ENCODE peak calls at places on chromosomes 3 and 15, in ten cellular contexts. M is activated naive CD4-positive, alpha-beta T cell treated with Interleukin-2 at 50 U/mL for 16 hours; P is NCI-H1417; E is HFFc6; V is gastrocnemius medialis; F is T47D; C is nephron progenitor cell; T is HTR-8/SVneo; W is myocyte; X is cardiac fibroblast. D is an unnamed sample.
A peak's percentile ranks its signal among the peaks of the same experiment; 100 is the strongest.

GRCh38 chr3:128506721-128507120 is 13.7 kb upstream of the GATA2 start:
- DNase-seq in M (no peak), P (no peak), E (no peak), V (no peak), F (peak; percentile 55), C (no peak), T (no peak), W (no peak), X (no peak), D (no peak)

GRCh38 chr3:23873941-23874340 is 42.8 kb downstream of the NKIRAS1 start:
- DNase-seq in M (no peak), P (no peak), E (no peak), V (peak; percentile 33), F (no peak), C (no peak), T (no peak), W (peak; percentile 19), X (peak; percentile 53), D (no peak)

GRCh38 chr3:105647047-105647446 is 221.8 kb downstream of the CBLB start:
- DNase-seq in M (no peak), P (peak; percentile 1), E (peak; percentile 85), V (no peak), F (no peak), C (no peak), T (peak; percentile 7), W (peak; percentile 65), X (peak; percentile 89), D (no peak)

GRCh38 chr3:141343824-141344223 is 24.5 kb upstream of the ZBTB38 start:
- DNase-seq in M (no peak), P (no peak), E (no peak), V (no peak), F (no peak), C (no peak), T (no peak), W (no peak), X (no peak), D (no peak)

GRCh38 chr15:28182731-28183130 is 83.6 kb upstream of the OCA2 start:
- DNase-seq in M (no peak), P (no peak), E (no peak), V (no peak), F (no peak), C (no peak), T (no peak), W (peak; percentile 45), X (no peak), D (no peak)

GRCh38 chr3:46539443-46540005 is 26.6 kb downstream of the LRRC2 start:
- DNase-seq in M (no peak), P (no peak), E (no peak), V (no peak), F (no peak), C (no peak), T (no peak), W (no peak), X (no peak), D (no peak)

GRCh38 chr3:171776411-171776810 is 33.9 kb downstream of the PLD1 start:
- DNase-seq in M (no peak), P (peak; percentile 16), E (no peak), V (no peak), F (no peak), C (no peak), T (no peak), W (no peak), X (no peak), D (no peak)

GRCh38 chr15:92693922-92694331 is 38.4 kb upstream of the FAM174B start:
- DNase-seq in M (no peak), P (peak; percentile 20), E (no peak), V (no peak), F (peak; percentile 71), C (peak; percentile 37), T (peak; percentile 38), W (peak; percentile 47), X (peak; percentile 40), D (no peak)

GRCh38 chr3:5136619-5137429 is 14.7 kb downstream of the ARL8B start:
- DNase-seq in M (peak; percentile 17), P (no peak), E (peak; percentile 20), V (no peak), F (peak; percentile 68), C (no peak), T (no peak), W (peak; percentile 26), X (peak; percentile 34), D (no peak)

GRCh38 chr3:23665741-23666140 is 140.0 kb upstream of the UBE2E1 start:
- DNase-seq in M (no peak), P (no peak), E (peak; percentile 57), V (no peak), F (no peak), C (no peak), T (no peak), W (no peak), X (no peak), D (no peak)

GRCh38 chr3:7682822-7683229 is 818.8 kb upstream of the LMCD1 start:
- DNase-seq in M (no peak), P (no peak), E (no peak), V (peak; percentile 25), F (no peak), C (no peak), T (no peak), W (no peak), X (peak; percentile 94), D (no peak)

GRCh38 chr15:71121442-71121841 is 6.2 kb downstream of the THSD4 start:
- DNase-seq in M (no peak), P (no peak), E (no peak), V (no peak), F (no peak), C (no peak), T (no peak), W (peak; percentile 57), X (no peak), D (no peak)

GRCh38 chr3:45965281-45966052 is 22.2 kb downstream of the CXCR6 start:
- DNase-seq in M (peak; percentile 35), P (no peak), E (no peak), V (no peak), F (no peak), C (no peak), T (no peak), W (no peak), X (no peak), D (no peak)

GRCh38 chr15:74788716-74789151 is 6.9 kb downstream of the CSK start:
- DNase-seq in M (peak; percentile 47), P (no peak), E (no peak), V (no peak), F (no peak), C (no peak), T (no peak), W (no peak), X (no peak), D (no peak)

GRCh38 chr15:94323076-94323475 is 91.7 kb downstream of the MCTP2 start:
- DNase-seq in M (no peak), P (no peak), E (no peak), V (no peak), F (no peak), C (no peak), T (no peak), W (no peak), X (no peak), D (no peak)

GRCh38 chr15:67125589-67126502 is 60.4 kb downstream of the SMAD3 start:
- DNase-seq in M (no peak), P (no peak), E (peak; percentile 96), V (peak; percentile 97), F (peak; percentile 91), C (peak; percentile 63), T (peak; percentile 96), W (peak; percentile 99), X (peak; percentile 98), D (peak; percentile 56)

GRCh38 chr3:127542441-127542952 is 48.0 kb downstream of the TPRA1 start:
- DNase-seq in M (no peak), P (peak; percentile 92), E (no peak), V (no peak), F (peak; percentile 23), C (no peak), T (no peak), W (no peak), X (no peak), D (peak; percentile 82)

GRCh38 chr3:187261541-187261969 is 30.0 kb downstream of the MASP1 start:
- DNase-seq in M (no peak), P (no peak), E (peak; percentile 98), V (no peak), F (no peak), C (no peak), T (no peak), W (no peak), X (peak; percentile 38), D (no peak)

GRCh38 chr3:127805026-127805753 is 17.1 kb downstream of the MGLL start:
- DNase-seq in M (no peak), P (no peak), E (no peak), V (no peak), F (no peak), C (no peak), T (no peak), W (no peak), X (no peak), D (no peak)

GRCh38 chr3:195906865-195907729 is 1.3 kb downstream of the TNK2 start:
- DNase-seq in M (peak; percentile 78), P (peak; percentile 60), E (no peak), V (peak; percentile 78), F (peak; percentile 94), C (no peak), T (no peak), W (peak; percentile 76), X (no peak), D (peak; percentile 88)

GRCh38 chr15:58748040-58748786 is 1.3 kb downstream of the ADAM10 start:
- DNase-seq in M (peak; percentile 55), P (no peak), E (no peak), V (no peak), F (peak; percentile 7), C (no peak), T (no peak), W (no peak), X (no peak), D (no peak)

GRCh38 chr3:173411288-173412064 is 13.9 kb downstream of the NLGN1 start:
- DNase-seq in M (no peak), P (peak; percentile 36), E (peak; percentile 50), V (no peak), F (peak; percentile 71), C (no peak), T (peak; percentile 30), W (peak; percentile 17), X (peak; percentile 66), D (no peak)

GRCh38 chr3:194081826-194082225 is 54.1 kb upstream of the HES1 start:
- DNase-seq in M (no peak), P (no peak), E (no peak), V (no peak), F (no peak), C (no peak), T (no peak), W (no peak), X (no peak), D (no peak)

GRCh38 chr3:49534581-49535495 is 19.4 kb upstream of the BSN start:
- DNase-seq in M (no peak), P (peak; percentile 85), E (no peak), V (no peak), F (no peak), C (peak; percentile 62), T (no peak), W (peak; percentile 38), X (no peak), D (no peak)

GRCh38 chr3:132435911-132436425 is 18.7 kb downstream of the DNAJC13 start:
- DNase-seq in M (no peak), P (no peak), E (no peak), V (no peak), F (no peak), C (no peak), T (no peak), W (no peak), X (peak; percentile 58), D (no peak)

GRCh38 chr3:113847664-113848461 is 9.3 kb downstream of the GRAMD1C start:
- DNase-seq in M (no peak), P (no peak), E (no peak), V (no peak), F (peak; percentile 60), C (no peak), T (no peak), W (no peak), X (no peak), D (no peak)

GRCh38 chr15:44712108-44713005 is 1.0 kb downstream of the B2M start:
- DNase-seq in M (peak; percentile 72), P (peak; percentile 39), E (peak; percentile 58), V (peak; percentile 65), F (peak; percentile 65), C (no peak), T (no peak), W (peak; percentile 80), X (peak; percentile 92), D (peak; percentile 82)

GRCh38 chr3:167520656-167521360 is 47.0 kb upstream of the SERPINI2 start:
- DNase-seq in M (no peak), P (no peak), E (no peak), V (no peak), F (no peak), C (no peak), T (no peak), W (no peak), X (no peak), D (no peak)